ENCODE peak calls at places on chromosome 20, in four cellular contexts. X, M, Q and N are unnamed samples.

GRCh38 chr20:53255102-53255710 is 283.0 kb downstream of the TSHZ2 start:
- DNase-seq in Q (no peak), X (no peak), M (no peak), N (no peak)

GRCh38 chr20:35497320-35497719 is 32.1 kb downstream of the C20orf173 start:
- DNase-seq in X (no peak), Q (no peak), M (no peak), N (no peak)

GRCh38 chr20:9543214-9543613 is 28.8 kb downstream of the LAMP5 start:
- DNase-seq in M (no peak), X (no peak), Q (no peak), N (no peak)

GRCh38 chr20:34706912-34707784 is 3.0 kb downstream of the TP53INP2 start:
- DNase-seq in Q (no peak), X (no peak), M (no peak), N (no peak)

GRCh38 chr20:21509597-21510331 is 4.1 kb downstream of the NKX2-2 start:
- DNase-seq in M (peak; percentile 68), Q (no peak), X (no peak), N (no peak)

GRCh38 chr20:17453592-17453991 is 77.6 kb downstream of the BFSP1 start:
- DNase-seq in X (no peak), M (no peak), Q (no peak), N (no peak)

GRCh38 chr20:40668449-40669228 is 20.4 kb downstream of the MAFB start:
- DNase-seq in X (no peak), M (no peak), Q (peak; percentile 42), N (no peak)

GRCh38 chr20:31594558-31595379 is 10.3 kb upstream of the ID1 start:
- DNase-seq in Q (no peak), X (no peak), M (peak; percentile 82), N (no peak)

GRCh38 chr20:13286600-13286999 is 65.5 kb downstream of the ISM1 start:
- DNase-seq in M (no peak), Q (peak; percentile 84), X (no peak), N (no peak)

GRCh38 chr20:2771631-2772080 is 28.8 kb downstream of the CPXM1 start:
- DNase-seq in M (no peak), Q (no peak), X (no peak), N (no peak)

GRCh38 chr20:2768632-2769015 is 31.8 kb downstream of the CPXM1 start:
- DNase-seq in X (no peak), Q (no peak), M (no peak), N (no peak)

GRCh38 chr20:2763186-2763585 is 37.2 kb downstream of the CPXM1 start:
- DNase-seq in X (no peak), Q (no peak), M (no peak), N (no peak)

GRCh38 chr20:2762578-2763131 is 37.8 kb downstream of the CPXM1 start:
- DNase-seq in Q (no peak), X (no peak), M (no peak), N (no peak)

GRCh38 chr20:2767768-2768631 is 32.4 kb downstream of the CPXM1 start:
- DNase-seq in M (no peak), X (no peak), Q (peak; percentile 85), N (no peak)
- H3K4me3 ChIP-seq in M (no peak overlapping the region), X (no peak overlapping the region), Q (peak overlapping the region; percentile 16), N (no peak overlapping the region)

DNA sequence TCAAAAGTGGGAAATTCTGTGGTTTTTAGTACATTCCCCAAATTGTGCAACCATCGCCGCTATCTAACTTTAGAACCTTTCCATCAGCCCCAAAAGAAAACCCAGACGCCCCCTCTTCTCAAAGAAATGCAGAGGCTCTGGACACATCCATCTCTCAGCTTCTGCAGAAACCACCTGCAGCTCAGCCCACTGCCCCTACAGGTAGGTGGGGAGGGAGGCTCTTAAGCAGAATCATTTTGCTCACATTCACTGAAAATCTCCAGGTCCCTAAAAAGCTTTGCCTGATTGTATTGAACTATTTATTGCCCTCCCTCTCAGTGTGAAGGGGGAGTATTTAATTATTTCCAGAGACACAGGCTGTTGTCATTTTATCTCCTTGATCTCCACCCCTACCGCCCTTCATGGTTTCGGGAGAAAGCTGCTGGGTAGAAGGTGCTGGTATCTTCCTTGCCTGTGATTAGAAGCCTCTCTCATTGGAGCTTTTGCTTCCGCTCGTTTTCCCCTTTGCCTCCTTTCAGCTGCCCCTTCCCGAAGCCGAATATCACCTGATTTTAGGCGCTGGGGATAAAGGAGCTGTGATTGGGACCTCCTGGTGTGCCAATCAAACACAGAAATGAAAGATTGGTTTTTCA is 68.8 kb upstream of the KCNG1 start:
- DNase-seq in Q (no peak), M (no peak), X (no peak), N (no peak)
- H3K4me3 ChIP-seq in Q (no peak overlapping the region), M (no peak overlapping the region), X (no peak overlapping the region), N (no peak overlapping the region)

DNA sequence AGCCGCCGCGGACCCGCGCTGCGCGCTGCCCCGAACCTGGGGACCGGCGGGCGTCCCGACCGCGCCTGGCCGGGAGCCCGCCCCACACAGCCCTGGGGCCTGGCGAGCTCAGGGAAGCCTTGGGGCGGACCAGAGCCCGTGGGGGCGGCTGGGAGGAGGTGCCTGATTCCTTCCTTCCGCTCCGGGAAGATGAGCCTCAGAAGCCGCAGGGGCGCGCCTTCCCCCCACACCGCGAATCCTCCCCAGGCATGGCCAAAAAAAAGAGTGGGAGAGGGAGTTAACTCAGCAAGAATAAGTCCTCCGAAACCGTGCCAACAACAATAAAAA is at the start of gene CBLN4:
- DNase-seq in Q (no peak), M (peak; percentile 64), X (no peak), N (no peak)
- H3K4me3 ChIP-seq in Q (no peak within 1 kb of the TSS), M (peak within 1 kb of the TSS; percentile 32), X (no peak within 1 kb of the TSS), N (no peak within 1 kb of the TSS)

GRCh38 chr20:46057856-46058655 is 29.0 kb downstream of the SLC12A5 start:
- DNase-seq in Q (no peak), M (no peak), X (no peak), N (no peak)
- H3K4me3 ChIP-seq in Q (no peak overlapping the region), M (peak overlapping the region; percentile 45), X (no peak overlapping the region), N (no peak overlapping the region)

DNA sequence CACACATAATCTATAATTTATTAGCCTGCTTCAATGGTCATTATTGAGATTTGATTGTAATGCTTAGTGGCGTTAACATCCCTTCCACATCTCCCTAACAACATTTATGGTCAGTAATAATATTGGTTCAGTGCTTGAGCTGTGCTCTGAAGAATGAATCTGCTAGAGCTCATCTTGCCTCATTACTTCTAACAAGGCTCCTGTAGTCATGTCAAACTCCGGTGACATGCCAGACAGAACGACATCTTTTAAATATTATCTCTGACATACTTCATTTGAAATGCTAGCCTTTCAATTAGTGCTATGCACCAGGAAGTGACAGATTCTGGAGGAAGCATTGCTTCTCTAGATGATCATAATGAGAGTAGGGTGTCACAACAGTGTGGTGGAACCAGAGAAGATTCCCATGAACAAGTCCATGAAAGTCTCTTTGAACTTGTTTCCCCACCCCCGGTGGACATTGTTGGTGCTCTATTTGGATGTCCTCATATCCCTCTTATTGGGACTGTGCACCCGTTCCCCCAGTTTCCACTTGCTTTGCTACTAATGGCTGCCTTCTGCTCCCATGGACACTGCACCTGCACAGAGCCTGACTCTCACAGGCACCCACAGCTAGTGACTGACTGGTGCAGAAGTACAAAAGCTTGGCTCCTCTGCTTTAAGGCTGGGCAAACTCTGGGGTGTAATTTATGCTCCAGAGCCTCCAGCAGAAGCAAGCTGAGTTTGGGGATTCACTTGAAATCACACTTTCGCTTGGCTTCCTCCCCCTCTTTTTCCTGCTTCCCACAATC is 240.1 kb upstream of the BTBD3 start:
- DNase-seq in Q (no peak), M (no peak), X (no peak), N (no peak)
- H3K4me3 ChIP-seq in Q (no peak overlapping the region), M (no peak overlapping the region), X (no peak overlapping the region), N (no peak overlapping the region)

GRCh38 chr20:59270380-59270779 is 30.0 kb upstream of the EDN3 start:
- DNase-seq in M (no peak), Q (no peak), X (no peak), N (no peak)

GRCh38 chr20:59269396-59270025 is 30.9 kb upstream of the EDN3 start:
- DNase-seq in X (no peak), M (no peak), Q (no peak), N (no peak)

GRCh38 chr20:59268827-59269226 is 31.6 kb upstream of the EDN3 start:
- DNase-seq in X (no peak), Q (no peak), M (peak; percentile 53), N (no peak)

DNA sequence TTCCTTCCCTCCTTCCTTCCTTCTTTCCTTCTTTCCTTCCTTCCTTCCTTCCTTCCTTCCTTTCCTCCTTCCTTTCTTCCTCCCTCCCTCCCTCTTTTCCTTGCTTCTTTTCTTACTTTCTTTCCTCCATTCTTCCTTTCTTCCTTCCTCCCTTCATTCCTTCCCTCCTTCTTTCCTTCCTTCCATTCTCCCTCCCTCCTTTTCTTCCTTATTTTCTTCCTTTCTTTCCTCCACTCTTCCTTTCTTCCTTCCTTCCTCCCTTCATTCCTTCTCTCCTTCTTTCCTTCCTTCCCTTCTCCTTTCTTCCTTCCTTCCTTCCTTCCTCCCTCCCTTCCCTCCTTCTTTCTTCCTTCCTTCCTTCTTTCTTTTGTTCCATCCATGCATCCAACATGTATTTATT is 35.1 kb upstream of the EDN3 start:
- DNase-seq in Q (no peak), X (no peak), M (no peak), N (no peak)
- H3K4me3 ChIP-seq in Q (no peak overlapping the region), X (no peak overlapping the region), M (no peak overlapping the region), N (no peak overlapping the region)

GRCh38 chr20:10622657-10623418 is 51.0 kb downstream of the JAG1 start:
- DNase-seq in M (no peak), Q (peak; percentile 40), X (no peak), N (no peak)
- H3K4me3 ChIP-seq in M (no peak overlapping the region), Q (no peak overlapping the region), X (no peak overlapping the region), N (no peak overlapping the region)

GRCh38 chr20:3749689-3750639 is 17.5 kb downstream of the HSPA12B start:
- DNase-seq in Q (peak; percentile 23), X (no peak), M (peak; percentile 94), N (peak; percentile 50)
- H3K4me3 ChIP-seq in Q (peak overlapping the region; percentile 22), X (no peak overlapping the region), M (peak overlapping the region; percentile 51), N (no peak overlapping the region)

GRCh38 chr20:62728028-62728780 is 19.6 kb downstream of the NTSR1 start:
- DNase-seq in Q (no peak), X (no peak), M (no peak), N (no peak)

GRCh38 chr20:62726276-62726675 is 17.6 kb downstream of the NTSR1 start:
- DNase-seq in Q (no peak), M (no peak), X (no peak), N (no peak)

GRCh38 chr20:62725596-62726268 is 17.1 kb downstream of the NTSR1 start:
- DNase-seq in X (no peak), M (no peak), Q (no peak), N (no peak)

GRCh38 chr20:62727584-62728027 is 19.0 kb downstream of the NTSR1 start:
- DNase-seq in X (no peak), Q (no peak), M (no peak), N (no peak)

GRCh38 chr20:62726716-62727583 is 18.3 kb downstream of the NTSR1 start:
- DNase-seq in M (no peak), Q (no peak), X (no peak), N (no peak)
- H3K4me3 ChIP-seq in M (no peak overlapping the region), Q (no peak overlapping the region), X (no peak overlapping the region), N (no peak overlapping the region)

GRCh38 chr20:1651268-1651667 is 6.3 kb downstream of the SIRPG start:
- DNase-seq in Q (no peak), M (no peak), X (no peak), N (no peak)
- H3K4me3 ChIP-seq in Q (no peak overlapping the region), M (no peak overlapping the region), X (no peak overlapping the region), N (no peak overlapping the region)